ENCODE peak calls at places on chromosome 15, in nine cellular contexts. Q is CD8-positive, alpha-beta T cell; Z is upper lobe of right lung; F is RWPE2; K is keratinocyte; G is cardiac fibroblast; M is HCT116; R is astrocyte of the spinal cord; N is heart right ventricle. V is an unnamed sample.

GRCh38 chr15:89504166-89504565 is 7.8 kb upstream of the RHCG start:
- DNase-seq in Q (no peak), Z (no peak), F (peak), K (no peak), G (no peak), M (no peak), R (no peak), N (no peak), V (no peak)

GRCh38 chr15:60574801-60575631 is 96.1 kb upstream of the ICE2 start:
- DNase-seq in Q (no peak), Z (no peak), F (no peak), K (no peak), G (no peak), M (no peak), R (no peak), N (no peak), V (no peak)

GRCh38 chr15:74172751-74173544 is 562 bp upstream of the ISLR start:
- DNase-seq in Q (no peak), Z (no peak), F (peak), K (no peak), G (peak), M (no peak), R (peak), N (peak), V (no peak)

GRCh38 chr15:80912673-80913072 is 76.9 kb downstream of the MESD start:
- DNase-seq in Q (no peak), Z (no peak), F (no peak), K (no peak), G (no peak), M (no peak), R (no peak), N (no peak), V (no peak)

GRCh38 chr15:96692826-96693225 is 362.3 kb downstream of the NR2F2 start:
- DNase-seq in Q (no peak), Z (no peak), F (no peak), K (no peak), G (no peak), M (no peak), R (no peak), N (no peak), V (no peak)

GRCh38 chr15:54776410-54776809 is 420.3 kb downstream of the RSL24D1 start:
- DNase-seq in Q (no peak), Z (no peak), F (no peak), K (no peak), G (no peak), M (no peak), R (no peak), N (no peak), V (no peak)

GRCh38 chr15:20351448-20351961 is 190.1 kb downstream of the GOLGA6L6 start:
- DNase-seq in Q (no peak), Z (peak), F (peak), K (no peak), G (no peak), M (no peak), R (no peak), N (no peak), V (no peak)

GRCh38 chr15:42973114-42973513 is 52.5 kb upstream of the TTBK2 start:
- DNase-seq in Q (no peak), Z (no peak), F (no peak), K (no peak), G (no peak), M (no peak), R (no peak), N (no peak), V (no peak)

GRCh38 chr15:67862771-67863441 is 23.1 kb upstream of the RNU6-1 start:
- DNase-seq in Q (no peak), Z (no peak), F (no peak), K (no peak), G (no peak), M (no peak), R (no peak), N (no peak), V (no peak)

GRCh38 chr15:64400583-64400982 is 12.9 kb downstream of the TRIP4 start:
- DNase-seq in Q (no peak), Z (no peak), F (no peak), K (no peak), G (no peak), M (no peak), R (no peak), N (no peak), V (no peak)

GRCh38 chr15:39498642-39499041 is 82.2 kb upstream of the THBS1 start:
- DNase-seq in Q (no peak), Z (no peak), F (no peak), K (no peak), G (peak), M (no peak), R (no peak), N (no peak), V (no peak)

GRCh38 chr15:35206060-35206675 is 121.1 kb upstream of the NANOGP8 start:
- DNase-seq in Q (no peak), Z (no peak), F (no peak), K (no peak), G (peak), M (peak), R (peak), N (no peak), V (peak)

GRCh38 chr15:90080818-90081382 is 21.4 kb downstream of the IDH2 start:
- DNase-seq in Q (no peak), Z (no peak), F (no peak), K (no peak), G (no peak), M (no peak), R (no peak), N (no peak), V (no peak)

GRCh38 chr15:72859023-72859756 is 75.6 kb upstream of the ADPGK start:
- DNase-seq in Q (no peak), Z (no peak), F (no peak), K (no peak), G (no peak), M (no peak), R (no peak), N (no peak), V (no peak)

GRCh38 chr15:89399390-89400120 is 64.9 kb upstream of the POLG start:
- DNase-seq in Q (peak), Z (no peak), F (no peak), K (no peak), G (no peak), M (no peak), R (no peak), N (no peak), V (peak)

GRCh38 chr15:74213858-74214284 is 11.3 kb upstream of the STRA6 start:
- DNase-seq in Q (no peak), Z (no peak), F (no peak), K (no peak), G (no peak), M (no peak), R (no peak), N (peak), V (no peak)

GRCh38 chr15:35728176-35728938 is 182.4 kb upstream of the DPH6 start:
- DNase-seq in Q (no peak), Z (no peak), F (no peak), K (no peak), G (no peak), M (no peak), R (no peak), N (no peak), V (peak)

GRCh38 chr15:90957105-90957790 is 2.6 kb downstream of the RCCD1 start:
- DNase-seq in Q (no peak), Z (no peak), F (no peak), K (no peak), G (peak), M (no peak), R (peak), N (no peak), V (peak)

GRCh38 chr15:66846811-66847210 is 144.8 kb downstream of the SMAD6 start:
- DNase-seq in Q (no peak), Z (peak), F (peak), K (no peak), G (no peak), M (no peak), R (no peak), N (no peak), V (no peak)

GRCh38 chr15:85615930-85616329 is 178.8 kb downstream of the KLHL25 start:
- DNase-seq in Q (no peak), Z (no peak), F (no peak), K (no peak), G (peak), M (peak), R (peak), N (peak), V (no peak)

GRCh38 chr15:50135123-50135541 is 16.1 kb upstream of the ATP8B4 start:
- DNase-seq in Q (no peak), Z (no peak), F (no peak), K (no peak), G (no peak), M (no peak), R (no peak), N (no peak), V (no peak)

GRCh38 chr15:79394231-79394630 is 37.9 kb upstream of the MINAR1 start:
- DNase-seq in Q (no peak), Z (no peak), F (no peak), K (no peak), G (peak), M (no peak), R (peak), N (no peak), V (no peak)

GRCh38 chr15:65792988-65793812 is 1.1 kb upstream of the DENND4A start:
- DNase-seq in Q (no peak), Z (no peak), F (no peak), K (no peak), G (no peak), M (no peak), R (no peak), N (no peak), V (no peak)

GRCh38 chr15:25469377-25469776 is 30.6 kb upstream of the UBE3A start:
- DNase-seq in Q (no peak), Z (no peak), F (no peak), K (no peak), G (peak), M (no peak), R (no peak), N (peak), V (peak)

GRCh38 chr15:27412413-27412812 is 441.4 kb downstream of the GABRG3 start:
- DNase-seq in Q (no peak), Z (no peak), F (no peak), K (no peak), G (no peak), M (no peak), R (peak), N (no peak), V (no peak)

GRCh38 chr15:66249623-66250174 is 3.9 kb downstream of the MEGF11 start:
- DNase-seq in Q (no peak), Z (no peak), F (no peak), K (no peak), G (no peak), M (no peak), R (no peak), N (no peak), V (no peak)

DNA sequence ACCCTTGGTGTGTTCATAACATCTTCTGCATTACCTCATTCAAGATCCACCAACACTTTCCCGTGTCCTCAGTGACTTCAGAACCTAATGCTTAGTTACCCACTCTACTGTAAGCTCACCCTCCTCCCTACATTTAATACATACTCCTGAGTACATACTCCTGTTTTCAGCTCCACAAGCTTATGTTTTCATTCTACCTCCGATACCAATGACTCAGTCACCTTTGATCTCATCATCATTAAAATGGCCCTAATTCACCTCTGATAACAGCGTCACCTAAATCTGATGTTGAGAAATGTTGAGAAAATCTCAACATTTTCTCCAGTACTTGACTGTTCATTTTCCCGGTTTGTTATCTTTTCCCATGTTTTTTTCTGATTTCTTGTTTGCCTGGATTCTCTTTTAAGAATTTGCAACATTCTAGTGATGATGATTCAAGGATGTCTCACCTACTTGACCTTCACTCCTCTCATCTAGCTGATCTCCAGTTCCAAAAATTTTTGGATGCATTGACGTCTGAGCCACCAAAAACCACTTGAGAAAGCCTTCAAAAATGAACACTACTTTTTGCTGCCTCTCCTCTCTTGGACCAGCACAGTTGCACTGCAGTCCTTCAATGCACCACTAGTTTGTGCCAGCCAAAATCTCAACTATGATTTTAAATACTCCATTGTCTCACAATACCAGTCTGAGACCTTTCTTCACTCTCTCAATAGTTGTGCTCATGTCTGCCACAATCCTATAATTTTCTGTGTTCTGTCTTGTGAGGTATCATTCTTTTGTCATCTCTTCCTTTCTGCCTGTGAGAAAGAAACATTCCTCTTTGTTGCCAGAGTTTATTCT is 220.7 kb upstream of the SEMA6D start:
- DNase-seq in Q (no peak), Z (no peak), F (no peak), K (no peak), G (no peak), M (no peak), R (no peak), N (no peak), V (no peak)
- TF ChIP-seq CTCF in Q (no peak), Z (no peak), F (peak), K (peak), G (peak), M (no peak), R (no peak), N (no peak), V (peak)

DNA sequence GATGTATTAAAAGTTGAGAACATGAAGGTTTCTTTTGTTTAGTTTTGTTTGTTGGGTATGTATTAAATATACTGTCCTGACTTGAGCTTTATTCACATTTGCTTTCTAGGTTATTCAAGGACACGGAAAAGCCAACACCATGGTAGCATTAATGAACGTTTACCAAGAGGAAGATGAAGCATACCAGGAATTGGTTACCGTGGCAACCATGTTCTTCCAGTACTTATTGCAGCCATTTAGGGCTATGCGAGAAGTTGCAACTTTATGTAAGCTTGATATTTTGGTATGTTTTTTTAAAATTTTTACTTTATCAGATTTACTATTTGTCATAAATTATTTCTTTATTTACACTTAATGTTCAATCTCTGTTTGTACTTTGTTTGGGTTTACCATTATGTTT is 3.6 kb downstream of the WHAMM start:
- DNase-seq in Q (no peak), Z (no peak), F (no peak), K (no peak), G (no peak), M (no peak), R (no peak), N (no peak), V (no peak)
- H3K4me3 ChIP-seq in Q (no peak), Z (no peak), F (no peak), K (no peak), G (no peak), M (no peak), R (no peak), N (no peak), V (no peak)

DNA sequence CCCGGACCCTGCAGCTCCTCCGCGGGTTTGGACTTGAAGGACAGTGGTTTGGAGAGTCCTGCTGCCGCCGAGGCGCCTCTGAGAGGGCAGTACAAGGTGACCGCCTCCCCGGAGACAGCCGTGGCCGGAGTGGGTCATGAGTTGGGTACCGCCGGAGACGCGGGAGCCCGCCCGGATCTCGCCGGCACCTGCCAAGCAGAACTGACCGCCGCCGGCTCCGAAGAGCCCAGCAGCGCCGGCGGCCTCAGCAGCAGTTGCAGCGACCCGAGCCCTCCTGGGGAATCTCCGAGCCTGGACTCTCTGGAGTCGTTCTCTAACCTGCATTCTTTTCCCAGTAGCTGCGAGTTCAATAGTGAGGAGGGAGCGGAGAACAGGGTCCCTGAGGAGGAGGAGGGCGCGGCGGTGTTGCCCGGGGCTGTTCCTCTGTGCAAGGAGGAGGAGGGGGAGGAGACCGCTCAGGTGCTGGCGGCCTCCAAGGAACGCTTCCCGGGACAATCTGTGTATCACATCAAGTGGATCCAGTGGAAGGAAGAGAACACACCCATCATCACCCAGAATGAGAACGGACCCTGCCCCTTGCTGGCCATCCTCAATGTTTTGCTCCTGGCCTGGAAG is 626 bp downstream of the MINDY2 start:
- DNase-seq in Q (peak), Z (peak), F (peak), K (no peak), G (peak), M (no peak), R (peak), N (peak), V (peak)
- TF ChIP-seq CTCF in Q (no peak), Z (no peak), F (no peak), K (no peak), G (no peak), M (no peak), R (no peak), N (no peak), V (no peak)

GRCh38 chr15:57427367-57427821 is 51.1 kb downstream of the CGNL1 start:
- DNase-seq in Q (no peak), Z (no peak), F (no peak), K (no peak), G (peak), M (no peak), R (no peak), N (no peak), V (peak)
- H3K4me3 ChIP-seq in Q (no peak), Z (no peak), F (no peak), K (no peak), G (no peak), M (no peak), R (no peak), N (no peak), V (no peak)

DNA sequence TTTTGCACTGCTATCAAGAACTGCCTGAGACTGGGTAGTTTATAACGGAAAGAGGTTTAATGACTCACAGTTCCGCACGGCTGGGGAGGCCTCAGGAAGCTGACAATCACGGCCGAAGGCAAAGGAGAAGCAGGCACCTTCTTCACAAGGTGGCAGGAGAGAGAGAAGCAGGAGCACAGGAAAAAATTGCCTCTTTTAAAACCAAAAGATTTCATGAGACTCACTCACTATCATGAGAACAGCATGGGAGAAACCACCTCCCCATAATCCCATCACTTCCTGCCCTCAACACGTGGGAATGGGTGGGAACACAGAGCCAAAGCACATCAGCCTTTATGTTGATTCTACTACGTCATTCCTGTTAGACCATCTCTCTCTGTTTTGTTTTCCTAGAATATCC is 650.9 kb upstream of the SEMA6D start:
- DNase-seq in Q (no peak), Z (no peak), F (no peak), K (no peak), G (no peak), M (no peak), R (no peak), N (no peak), V (no peak)
- TF ChIP-seq CTCF in Q (no peak), Z (no peak), F (no peak), K (no peak), G (no peak), M (no peak), R (no peak), N (no peak), V (no peak)

GRCh38 chr15:78069630-78070029 is 7.9 kb downstream of the TBC1D2B start:
- DNase-seq in Q (no peak), Z (no peak), F (no peak), K (no peak), G (no peak), M (no peak), R (no peak), N (no peak), V (no peak)
- H3K4me3 ChIP-seq in Q (peak), Z (no peak), F (no peak), K (no peak), G (no peak), M (no peak), R (no peak), N (no peak), V (no peak)

GRCh38 chr15:49047456-49047855 is 1.2 kb upstream of the SECISBP2L start:
- DNase-seq in Q (no peak), Z (no peak), F (no peak), K (no peak), G (no peak), M (no peak), R (no peak), N (no peak), V (no peak)

GRCh38 chr15:49045691-49046112 is 544 bp downstream of the SECISBP2L start:
- DNase-seq in Q (no peak), Z (no peak), F (no peak), K (no peak), G (peak), M (no peak), R (peak), N (peak), V (peak)

GRCh38 chr15:49044002-49044401 is 2.2 kb downstream of the SECISBP2L start:
- DNase-seq in Q (no peak), Z (no peak), F (no peak), K (no peak), G (no peak), M (no peak), R (no peak), N (no peak), V (no peak)

GRCh38 chr15:49044761-49045571 is 1.3 kb downstream of the SECISBP2L start:
- DNase-seq in Q (no peak), Z (no peak), F (no peak), K (no peak), G (no peak), M (no peak), R (peak), N (no peak), V (peak)

GRCh38 chr15:49046113-49046883 is at the start of gene SECISBP2L:
- DNase-seq in Q (peak), Z (peak), F (peak), K (peak), G (peak), M (peak), R (peak), N (peak), V (peak)
- TF ChIP-seq CTCF in Q (no peak), Z (peak), F (peak), K (no peak), G (peak), M (peak), R (peak), N (no peak), V (peak)

GRCh38 chr15:31525296-31525695 is 198.7 kb downstream of the KLF13 start:
- DNase-seq in Q (no peak), Z (no peak), F (no peak), K (no peak), G (no peak), M (no peak), R (no peak), N (no peak), V (no peak)
- H3K4me3 ChIP-seq in Q (no peak), Z (no peak), F (no peak), K (no peak), G (no peak), M (no peak), R (no peak), N (no peak), V (no peak)

GRCh38 chr15:88035381-88035780 is 221.2 kb downstream of the NTRK3 start:
- DNase-seq in Q (no peak), Z (no peak), F (no peak), K (no peak), G (no peak), M (no peak), R (no peak), N (no peak), V (no peak)
- TF ChIP-seq CTCF in Q (no peak), Z (no peak), F (no peak), K (no peak), G (no peak), M (no peak), R (no peak), N (no peak), V (no peak)

GRCh38 chr15:70763950-70764730 is 782 bp upstream of the UACA start:
- DNase-seq in Q (no peak), Z (no peak), F (no peak), K (no peak), G (no peak), M (no peak), R (peak), N (no peak), V (peak)

GRCh38 chr15:70761046-70761445 is 2.3 kb downstream of the UACA start:
- DNase-seq in Q (no peak), Z (no peak), F (no peak), K (no peak), G (no peak), M (no peak), R (no peak), N (no peak), V (no peak)

GRCh38 chr15:70762469-70763119 is 764 bp downstream of the UACA start:
- DNase-seq in Q (no peak), Z (peak), F (no peak), K (no peak), G (peak), M (peak), R (peak), N (peak), V (peak)

GRCh38 chr15:70763120-70763949 is at the start of gene UACA:
- DNase-seq in Q (peak), Z (peak), F (peak), K (peak), G (peak), M (peak), R (peak), N (peak), V (peak)

GRCh38 chr15:70761931-70762468 is 1.4 kb downstream of the UACA start:
- DNase-seq in Q (no peak), Z (no peak), F (no peak), K (no peak), G (peak), M (no peak), R (peak), N (no peak), V (no peak)
- H3K4me3 ChIP-seq in Q (peak), Z (peak), F (peak), K (peak), G (peak), M (peak), R (peak), N (peak), V (peak)

V was measured in epithelial cell of esophagus.